ENCODE peak calls at places on chromosomes 13 and 19, in six cellular contexts. U, K, F, Z, L and B are unnamed samples.

GRCh38 chr19:6271251-6271650 is 8.5 kb downstream of the MLLT1 start:
- DNase-seq in F (no peak), Z (no peak), L (no peak), K (no peak), U (no peak), B (no peak)

GRCh38 chr13:84998681-84999080 is 800.5 kb downstream of the SLITRK6 start:
- DNase-seq in Z (no peak), F (no peak), U (no peak), L (no peak), K (no peak), B (no peak)

GRCh38 chr19:16301999-16302694 is 22.5 kb upstream of the KLF2 start:
- DNase-seq in L (no peak), U (no peak), F (peak), Z (peak), K (no peak), B (no peak)

GRCh38 chr13:98978280-98978679 is 416 bp upstream of the DOCK9 start:
- DNase-seq in U (no peak), K (no peak), L (no peak), F (peak), Z (no peak), B (no peak)

GRCh38 chr19:17779281-17779930 is 15.5 kb upstream of the B3GNT3 start:
- DNase-seq in Z (no peak), U (peak), L (no peak), F (no peak), K (no peak), B (no peak)

GRCh38 chr19:30679789-30680188 is 307.6 kb downstream of the ZNF536 start:
- DNase-seq in U (no peak), Z (no peak), L (no peak), F (no peak), K (no peak), B (no peak)

GRCh38 chr13:92187378-92187989 is 789.1 kb downstream of the GPC5 start:
- DNase-seq in K (peak), L (no peak), Z (no peak), F (peak), U (peak), B (no peak)

GRCh38 chr13:44906758-44907157 is 82.5 kb downstream of the NUFIP1 start:
- DNase-seq in U (no peak), K (no peak), Z (no peak), L (no peak), F (no peak), B (no peak)

GRCh38 chr13:24217601-24218281 is 57.2 kb downstream of the SPATA13 start:
- DNase-seq in Z (no peak), K (no peak), F (no peak), U (peak), L (no peak), B (no peak)

GRCh38 chr19:30648321-30648720 is 276.1 kb downstream of the ZNF536 start:
- DNase-seq in L (no peak), F (no peak), U (no peak), K (no peak), Z (no peak), B (no peak)

GRCh38 chr19:35733180-35734125 is 8.8 kb downstream of the IGFLR1 start:
- DNase-seq in L (no peak), K (no peak), F (no peak), Z (no peak), U (no peak), B (no peak)

GRCh38 chr13:24861617-24862362 is 97.8 kb downstream of the RNF17 start:
- DNase-seq in Z (no peak), K (no peak), U (no peak), L (no peak), F (no peak), B (no peak)

GRCh38 chr13:77533875-77534788 is 1.4 kb upstream of the SCEL start:
- DNase-seq in Z (no peak), U (peak), F (no peak), L (no peak), K (no peak), B (no peak)

GRCh38 chr13:106133025-106133424 is 402.4 kb downstream of the EFNB2 start:
- DNase-seq in K (no peak), L (no peak), Z (no peak), U (no peak), F (peak), B (no peak)

GRCh38 chr19:30325657-30326056 is 46.5 kb upstream of the ZNF536 start:
- DNase-seq in U (no peak), K (no peak), F (no peak), L (no peak), Z (no peak), B (no peak)

GRCh38 chr13:21557995-21558394 is 46.0 kb downstream of the MICU2 start:
- DNase-seq in F (peak), K (no peak), L (no peak), U (peak), Z (no peak), B (no peak)

GRCh38 chr13:45678282-45678681 is 23.8 kb upstream of the CBY2 start:
- DNase-seq in U (no peak), Z (no peak), F (no peak), K (no peak), L (no peak), B (no peak)

GRCh38 chr13:42047561-42048322 is 706 bp upstream of the DGKH start:
- DNase-seq in Z (no peak), L (no peak), K (peak), F (peak), U (peak), B (no peak)

GRCh38 chr13:110262494-110262893 is 44.5 kb downstream of the COL4A1 start:
- DNase-seq in F (no peak), K (no peak), U (no peak), Z (no peak), L (no peak), B (no peak)

GRCh38 chr19:3517638-3518037 is 11.5 kb downstream of the FZR1 start:
- DNase-seq in L (no peak), Z (no peak), U (no peak), K (no peak), F (no peak), B (no peak)

GRCh38 chr13:23871616-23872220 is 17.5 kb downstream of the MIPEP start:
- DNase-seq in K (no peak), U (peak), F (peak), Z (no peak), L (no peak), B (no peak)

GRCh38 chr19:45448887-45449299 is 18.9 kb upstream of the FOSB start:
- DNase-seq in L (no peak), K (no peak), F (no peak), Z (no peak), U (no peak), B (no peak)

GRCh38 chr13:74114202-74114601 is 20.0 kb downstream of the KLF12 start:
- DNase-seq in F (no peak), L (no peak), K (no peak), U (no peak), Z (no peak), B (no peak)

GRCh38 chr19:13834308-13834790 is 39.1 kb downstream of the ZSWIM4 start:
- DNase-seq in K (no peak), L (no peak), Z (no peak), F (peak), U (no peak), B (no peak)

GRCh38 chr13:100735494-100735893 is 60.9 kb upstream of the TMTC4 start:
- DNase-seq in F (no peak), K (no peak), Z (no peak), L (no peak), U (no peak), B (no peak)

GRCh38 chr13:33079960-33080359 is 63.7 kb downstream of the KL start:
- DNase-seq in Z (no peak), K (no peak), F (no peak), L (no peak), U (no peak), B (no peak)

GRCh38 chr13:38758278-38758677 is 71.4 kb downstream of the FREM2 start:
- DNase-seq in K (no peak), Z (no peak), U (no peak), L (no peak), F (no peak), B (no peak)

GRCh38 chr19:18906605-18907519 is 10.9 kb upstream of the CERS1 start:
- DNase-seq in L (no peak), F (no peak), K (no peak), U (no peak), Z (no peak), B (no peak)

GRCh38 chr13:98454389-98454881 is 122.5 kb downstream of the STK24 start:
- DNase-seq in K (no peak), U (no peak), Z (no peak), L (no peak), F (peak), B (no peak)

GRCh38 chr19:2782357-2782935 is 627 bp downstream of the SGTA start:
- DNase-seq in L (no peak), U (peak), Z (no peak), K (peak), F (no peak), B (no peak)

GRCh38 chr19:45798995-45799517 is 6.4 kb upstream of the DMWD start:
- DNase-seq in L (peak), F (peak), K (peak), Z (peak), U (peak), B (peak)

GRCh38 chr13:34162545-34162936 is 344.6 kb downstream of the RFC3 start:
- DNase-seq in Z (no peak), L (no peak), U (no peak), K (no peak), F (no peak), B (no peak)